ENCODE peak calls at places on chromosomes 7 and 10, in eight cellular contexts. G, T, W, L, H, P, Q and C are unnamed samples.

GRCh38 chr10:123132576-123133477 is 2.9 kb upstream of the HMX3 start:
- DNase-seq in G (peak; percentile 79), T (peak; percentile 87), W (peak; percentile 39), L (peak; percentile 93), H (peak; percentile 87), P (peak; percentile 95), Q (peak; percentile 85), C (peak; percentile 70)

GRCh38 chr10:79933961-79934360 is 14.9 kb downstream of the SFTPD start:
- DNase-seq in G (no peak), T (no peak), W (no peak), L (peak; percentile 1), H (no peak), P (no peak), Q (no peak), C (no peak)

GRCh38 chr10:64394744-64395143 is 873.5 kb downstream of the REEP3 start:
- DNase-seq in G (no peak), T (no peak), W (no peak), L (no peak), H (no peak), P (no peak), Q (no peak), C (no peak)

GRCh38 chr7:33716581-33717477 is 188.5 kb upstream of the BMPER start:
- DNase-seq in G (no peak), T (no peak), W (no peak), L (peak; percentile 32), H (peak; percentile 52), P (no peak), Q (no peak), C (no peak)

GRCh38 chr7:34382166-34382893 is 275.7 kb upstream of the NPSR1 start:
- DNase-seq in G (no peak), T (no peak), W (no peak), L (no peak), H (no peak), P (no peak), Q (no peak), C (no peak)

GRCh38 chr10:83801983-83802382 is 337.3 kb upstream of the GHITM start:
- DNase-seq in G (no peak), T (no peak), W (no peak), L (no peak), H (no peak), P (no peak), Q (no peak), C (no peak)

GRCh38 chr10:58775960-58776574 is 263.4 kb downstream of the BICC1 start:
- DNase-seq in G (no peak), T (no peak), W (no peak), L (peak; percentile 44), H (no peak), P (no peak), Q (no peak), C (no peak)

GRCh38 chr7:35255417-35255798 is 1.5 kb upstream of the TBX20 start:
- DNase-seq in G (no peak), T (peak; percentile 32), W (no peak), L (no peak), H (no peak), P (no peak), Q (no peak), C (no peak)

GRCh38 chr10:349081-349480 is 213.8 kb downstream of the ZMYND11 start:
- DNase-seq in G (no peak), T (no peak), W (no peak), L (no peak), H (no peak), P (no peak), Q (no peak), C (no peak)

GRCh38 chr7:105934577-105935185 is 28.4 kb upstream of the CDHR3 start:
- DNase-seq in G (no peak), T (no peak), W (no peak), L (peak; percentile 63), H (peak; percentile 36), P (no peak), Q (peak; percentile 58), C (no peak)

GRCh38 chr10:92110039-92110794 is 180.7 kb downstream of the CPEB3 start:
- DNase-seq in G (no peak), T (no peak), W (no peak), L (peak; percentile 40), H (no peak), P (no peak), Q (peak; percentile 19), C (no peak)

GRCh38 chr10:69093933-69094332 is 6.0 kb downstream of the SRGN start:
- DNase-seq in G (no peak), T (no peak), W (no peak), L (no peak), H (no peak), P (no peak), Q (no peak), C (no peak)

GRCh38 chr10:79407811-79408795 is 37.3 kb downstream of the ZCCHC24 start:
- DNase-seq in G (no peak), T (peak; percentile 71), W (no peak), L (peak; percentile 84), H (no peak), P (no peak), Q (peak; percentile 76), C (no peak)

GRCh38 chr10:47278720-47279119 is 21.3 kb upstream of the GDF10 start:
- DNase-seq in G (no peak), T (no peak), W (no peak), L (no peak), H (no peak), P (no peak), Q (no peak), C (no peak)

GRCh38 chr7:74429153-74429747 is 24.5 kb upstream of the GTF2IRD1 start:
- DNase-seq in G (no peak), T (no peak), W (no peak), L (peak; percentile 73), H (peak; percentile 74), P (no peak), Q (no peak), C (no peak)

GRCh38 chr10:56902554-56902953 is 541.5 kb upstream of the ZWINT start:
- DNase-seq in G (no peak), T (no peak), W (no peak), L (no peak), H (no peak), P (no peak), Q (no peak), C (no peak)

GRCh38 chr10:92405006-92405924 is 114.3 kb downstream of the MARCHF5 start:
- DNase-seq in G (no peak), T (no peak), W (no peak), L (no peak), H (no peak), P (no peak), Q (no peak), C (no peak)

GRCh38 chr7:158617737-158618128 is 30.1 kb upstream of the PTPRN2 start:
- DNase-seq in G (no peak), T (no peak), W (no peak), L (no peak), H (peak; percentile 93), P (no peak), Q (no peak), C (no peak)

GRCh38 chr10:133079836-133080682 is 7.7 kb upstream of the ADGRA1 start:
- DNase-seq in G (no peak), T (no peak), W (no peak), L (no peak), H (no peak), P (no peak), Q (no peak), C (no peak)

GRCh38 chr10:95295031-95295755 is 4.4 kb upstream of the PDLIM1 start:
- DNase-seq in G (peak; percentile 13), T (peak; percentile 66), W (no peak), L (peak; percentile 62), H (no peak), P (peak; percentile 91), Q (peak; percentile 62), C (peak; percentile 7)

GRCh38 chr10:91901784-91902677 is 7.3 kb downstream of the FGFBP3 start:
- DNase-seq in G (no peak), T (no peak), W (no peak), L (peak; percentile 51), H (no peak), P (peak; percentile 79), Q (no peak), C (peak; percentile 9)

GRCh38 chr10:14325325-14325955 is 5.3 kb downstream of the FRMD4A start:
- DNase-seq in G (peak; percentile 21), T (peak; percentile 53), W (no peak), L (no peak), H (peak; percentile 44), P (peak; percentile 83), Q (peak; percentile 54), C (peak; percentile 4)

GRCh38 chr10:3067045-3067858 is at the start of gene PFKP:
- DNase-seq in G (peak; percentile 39), T (peak; percentile 68), W (no peak), L (peak; percentile 64), H (no peak), P (peak; percentile 92), Q (no peak), C (peak; percentile 54)

GRCh38 chr10:11424456-11425287 is 186.8 kb downstream of the USP6NL start:
- DNase-seq in G (no peak), T (peak; percentile 67), W (no peak), L (peak; percentile 84), H (peak; percentile 49), P (no peak), Q (peak; percentile 56), C (no peak)

GRCh38 chr7:155576900-155577508 is 30.6 kb upstream of the CNPY1 start:
- DNase-seq in G (no peak), T (no peak), W (no peak), L (no peak), H (no peak), P (no peak), Q (no peak), C (no peak)

GRCh38 chr10:91880310-91880709 is 29.0 kb downstream of the FGFBP3 start:
- DNase-seq in G (no peak), T (no peak), W (no peak), L (peak; percentile 50), H (no peak), P (no peak), Q (no peak), C (no peak)

GRCh38 chr7:41822259-41822658 is 119.4 kb upstream of the INHBA start:
- DNase-seq in G (no peak), T (no peak), W (no peak), L (no peak), H (no peak), P (no peak), Q (no peak), C (no peak)

GRCh38 chr7:101302641-101303101 is 18.9 kb downstream of the IFT22 start:
- DNase-seq in G (no peak), T (no peak), W (no peak), L (no peak), H (no peak), P (no peak), Q (no peak), C (no peak)

GRCh38 chr7:17313175-17313574 is 14.7 kb downstream of the AHR start:
- DNase-seq in G (no peak), T (no peak), W (no peak), L (no peak), H (no peak), P (no peak), Q (no peak), C (no peak)

GRCh38 chr10:101353692-101354583 is at the start of gene BTRC:
- DNase-seq in G (peak; percentile 93), T (peak; percentile 96), W (peak; percentile 98), L (peak; percentile 97), H (peak; percentile 97), P (peak; percentile 99), Q (peak; percentile 98), C (peak; percentile 94)

GRCh38 chr7:93117852-93118530 is at the start of gene SAMD9:
- DNase-seq in G (peak; percentile 37), T (no peak), W (no peak), L (peak; percentile 82), H (no peak), P (peak; percentile 90), Q (no peak), C (peak; percentile 16)

GRCh38 chr7:73815436-73815835 is 15.4 kb upstream of the CLDN4 start:
- DNase-seq in G (no peak), T (peak; percentile 11), W (no peak), L (no peak), H (no peak), P (no peak), Q (no peak), C (no peak)

GRCh38 chr10:58952747-58953466 is 223.5 kb upstream of the PHYHIPL start:
- DNase-seq in G (no peak), T (no peak), W (peak; percentile 36), L (peak; percentile 38), H (no peak), P (peak; percentile 70), Q (peak; percentile 51), C (no peak)

GRCh38 chr10:65618125-65618524 is 1307.7 kb upstream of the LRRTM3 start:
- DNase-seq in G (no peak), T (no peak), W (no peak), L (no peak), H (no peak), P (no peak), Q (no peak), C (no peak)